ENCODE peak calls at places on chromosomes 3 and 15, in ten cellular contexts. G, Q, W, S, F, E, T, A, Z and K are unnamed samples.

GRCh38 chr3:14405886-14406238 is 3.5 kb downstream of the SLC6A6 start:
- DNase-seq in G (no peak), Q (no peak), W (no peak), S (no peak), F (no peak), E (no peak), T (no peak), A (no peak), Z (no peak), K (no peak)

GRCh38 chr3:140135461-140135860 is 200.5 kb downstream of the CLSTN2 start:
- DNase-seq in G (no peak), Q (no peak), W (no peak), S (no peak), F (no peak), E (no peak), T (no peak), A (no peak), Z (no peak), K (no peak)

GRCh38 chr3:65483475-65483874 is 555.2 kb downstream of the MAGI1 start:
- DNase-seq in G (no peak), Q (no peak), W (peak; percentile 80), S (peak; percentile 7), F (peak; percentile 8), E (no peak), T (no peak), A (peak; percentile 84), Z (no peak), K (no peak)

GRCh38 chr15:39417766-39418165 is 163.1 kb upstream of the THBS1 start:
- DNase-seq in G (no peak), Q (no peak), W (no peak), S (no peak), F (no peak), E (no peak), T (no peak), A (no peak), Z (no peak), K (no peak)

GRCh38 chr15:101611580-101612299 is 40.4 kb downstream of the TM2D3 start:
- DNase-seq in G (no peak), Q (no peak), W (no peak), S (no peak), F (no peak), E (no peak), T (no peak), A (no peak), Z (no peak), K (no peak)

GRCh38 chr3:185781759-185782158 is 43.1 kb downstream of the IGF2BP2 start:
- DNase-seq in G (no peak), Q (peak; percentile 24), W (peak; percentile 80), S (peak; percentile 62), F (no peak), E (no peak), T (no peak), A (no peak), Z (no peak), K (no peak)

GRCh38 chr3:46076606-46077005 is 49.3 kb upstream of the XCR1 start:
- DNase-seq in G (no peak), Q (peak; percentile 30), W (no peak), S (no peak), F (no peak), E (no peak), T (no peak), A (no peak), Z (no peak), K (no peak)

GRCh38 chr15:93111451-93111850 is 22.4 kb upstream of the RGMA start:
- DNase-seq in G (no peak), Q (peak; percentile 55), W (no peak), S (no peak), F (no peak), E (no peak), T (no peak), A (no peak), Z (no peak), K (no peak)

GRCh38 chr3:168618827-168619226 is 523.1 kb upstream of the GOLIM4 start:
- DNase-seq in G (no peak), Q (no peak), W (no peak), S (no peak), F (no peak), E (no peak), T (no peak), A (no peak), Z (no peak), K (no peak)

GRCh38 chr3:168616901-168617300 is 521.2 kb upstream of the GOLIM4 start:
- DNase-seq in G (no peak), Q (no peak), W (no peak), S (no peak), F (no peak), E (no peak), T (no peak), A (no peak), Z (no peak), K (no peak)

GRCh38 chr3:168624195-168624594 is 528.5 kb upstream of the GOLIM4 start:
- DNase-seq in G (no peak), Q (no peak), W (no peak), S (no peak), F (no peak), E (no peak), T (no peak), A (no peak), Z (no peak), K (no peak)

GRCh38 chr3:168622795-168623194 is 527.1 kb upstream of the GOLIM4 start:
- DNase-seq in G (no peak), Q (no peak), W (no peak), S (no peak), F (no peak), E (no peak), T (no peak), A (no peak), Z (no peak), K (no peak)

DNA sequence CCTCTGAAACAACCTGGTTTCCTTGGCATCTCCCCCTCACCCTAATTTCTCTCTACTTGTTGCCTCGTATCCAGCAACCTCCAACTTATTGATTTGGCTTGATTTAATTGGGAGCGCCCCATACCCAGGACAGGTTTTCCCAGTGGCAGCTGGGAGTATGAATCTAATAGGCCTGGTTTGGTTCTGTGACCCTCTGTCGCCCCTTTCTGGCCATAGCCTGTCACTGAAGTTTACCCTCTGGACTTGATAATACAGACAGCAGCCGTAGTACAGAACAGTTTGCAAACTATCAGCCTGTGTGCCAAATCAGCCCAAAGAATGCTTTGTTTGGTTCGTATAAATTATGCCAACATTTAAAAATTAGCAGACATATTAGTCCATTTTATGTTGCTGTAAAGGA is 525.1 kb upstream of the GOLIM4 start:
- DNase-seq in G (no peak), Q (peak; percentile 51), W (no peak), S (no peak), F (peak; percentile 67), E (no peak), T (no peak), A (no peak), Z (peak; percentile 32), K (peak; percentile 73)
- TF ChIP-seq CTCF in G (peak; percentile 28), Q (peak; percentile 38), W (peak; percentile 36), S (peak; percentile 29), F (peak; percentile 56), E (no peak), T (no peak), A (peak; percentile 28), Z (peak; percentile 75), K (peak; percentile 65)

GRCh38 chr3:113086506-113087461 is 96.0 kb downstream of the GTPBP8 start:
- DNase-seq in G (no peak), Q (no peak), W (no peak), S (no peak), F (no peak), E (no peak), T (no peak), A (no peak), Z (no peak), K (no peak)

GRCh38 chr3:113092746-113093145 is 102.0 kb downstream of the GTPBP8 start:
- DNase-seq in G (no peak), Q (no peak), W (no peak), S (no peak), F (no peak), E (no peak), T (no peak), A (no peak), Z (no peak), K (no peak)

GRCh38 chr3:113084777-113085176 is 94.0 kb downstream of the GTPBP8 start:
- DNase-seq in G (peak; percentile 93), Q (peak; percentile 66), W (peak; percentile 15), S (peak; percentile 53), F (no peak), E (no peak), T (no peak), A (peak; percentile 39), Z (no peak), K (no peak)

GRCh38 chr3:113091417-113091816 is 100.6 kb downstream of the GTPBP8 start:
- DNase-seq in G (no peak), Q (no peak), W (no peak), S (no peak), F (no peak), E (no peak), T (no peak), A (no peak), Z (no peak), K (no peak)

DNA sequence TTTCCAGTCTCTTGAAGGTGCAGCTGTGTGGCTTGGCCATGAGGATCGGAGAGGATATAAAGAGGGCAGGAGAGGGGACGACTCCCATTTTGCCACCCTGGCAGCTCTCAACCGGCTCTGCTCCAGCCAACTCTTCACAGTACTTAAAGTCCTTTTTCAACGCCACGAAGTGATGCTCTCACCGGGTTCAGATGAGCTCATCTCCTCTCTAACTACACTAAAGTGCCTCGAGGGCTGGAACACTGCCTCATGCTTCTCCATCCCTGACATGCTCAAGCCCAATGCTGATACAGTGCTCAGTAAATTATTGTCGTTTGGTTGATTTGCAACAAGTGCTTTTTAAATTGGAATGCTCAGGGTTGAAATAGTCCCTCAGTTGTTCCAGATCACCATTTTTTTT is 97.8 kb downstream of the GTPBP8 start:
- DNase-seq in G (no peak), Q (no peak), W (no peak), S (no peak), F (no peak), E (no peak), T (no peak), A (no peak), Z (no peak), K (no peak)
- TF ChIP-seq CTCF in G (no peak), Q (no peak), W (no peak), S (no peak), F (no peak), E (no peak), T (no peak), A (no peak), Z (no peak), K (no peak)

GRCh38 chr3:55817177-55817576 is 330.1 kb upstream of the WNT5A start:
- DNase-seq in G (no peak), Q (no peak), W (no peak), S (no peak), F (no peak), E (no peak), T (no peak), A (no peak), Z (peak; percentile 26), K (no peak)

GRCh38 chr3:55819005-55819404 is 331.9 kb upstream of the WNT5A start:
- DNase-seq in G (peak; percentile 49), Q (no peak), W (no peak), S (no peak), F (no peak), E (no peak), T (no peak), A (no peak), Z (no peak), K (no peak)

GRCh38 chr3:55815262-55815661 is 328.2 kb upstream of the WNT5A start:
- DNase-seq in G (no peak), Q (no peak), W (no peak), S (no peak), F (no peak), E (no peak), T (no peak), A (no peak), Z (no peak), K (no peak)

GRCh38 chr3:55823001-55823400 is 335.9 kb upstream of the WNT5A start:
- DNase-seq in G (no peak), Q (no peak), W (no peak), S (no peak), F (no peak), E (no peak), T (no peak), A (no peak), Z (no peak), K (no peak)

GRCh38 chr3:55818485-55818884 is 331.4 kb upstream of the WNT5A start:
- DNase-seq in G (no peak), Q (peak; percentile 20), W (no peak), S (no peak), F (no peak), E (no peak), T (no peak), A (no peak), Z (peak; percentile 10), K (no peak)
- TF ChIP-seq CTCF in G (no peak), Q (no peak), W (peak; percentile 20), S (no peak), F (no peak), E (no peak), T (no peak), A (no peak), Z (peak; percentile 45), K (no peak)

GRCh38 chr3:193563999-193564398 is 9.3 kb upstream of the ATP13A4 start:
- DNase-seq in G (no peak), Q (peak; percentile 22), W (peak; percentile 10), S (no peak), F (peak; percentile 21), E (no peak), T (no peak), A (no peak), Z (peak; percentile 8), K (no peak)
- TF ChIP-seq CTCF in G (no peak), Q (no peak), W (peak; percentile 65), S (no peak), F (no peak), E (peak; percentile 30), T (no peak), A (no peak), Z (peak; percentile 43), K (no peak)